ENCODE peak calls at places on chromosomes 12 and 14, in four cellular contexts. T is IMR-90, E is GM23338, O is astrocyte of the spinal cord. G is an unnamed sample.

GRCh38 chr12:129160282-129160681 is 307.0 kb downstream of the GLT1D1 start:
- DNase-seq in O (no peak), T (no peak), E (no peak), G (no peak)

GRCh38 chr14:36820901-36821300 is 159.2 kb downstream of the PAX9 start:
- DNase-seq in T (no peak), O (no peak), E (no peak), G (no peak)

GRCh38 chr12:63276537-63277365 is 125.8 kb upstream of the AVPR1A start:
- DNase-seq in E (peak), T (peak), O (peak), G (peak)

GRCh38 chr14:66443785-66444184 is 42.4 kb upstream of the CCDC196 start:
- DNase-seq in T (no peak), E (no peak), O (no peak), G (no peak)

GRCh38 chr14:82855912-82856381 is 1322.3 kb upstream of the SEL1L start:
- DNase-seq in E (peak), T (peak), O (peak), G (peak)

GRCh38 chr14:93343797-93344196 is 3.2 kb upstream of the COX8C start:
- DNase-seq in E (peak), T (no peak), O (no peak), G (no peak)

GRCh38 chr14:57182760-57183503 is 85.8 kb downstream of the EXOC5 start:
- DNase-seq in T (peak), O (no peak), E (peak), G (peak)

GRCh38 chr12:64528616-64529015 is 76.7 kb downstream of the TBK1 start:
- DNase-seq in T (peak), E (no peak), O (no peak), G (no peak)

GRCh38 chr12:27176765-27177164 is 67.3 kb upstream of the STK38L start:
- DNase-seq in O (peak), T (peak), E (no peak), G (peak)

GRCh38 chr12:12562016-12562483 is 613 bp downstream of the DUSP16 start:
- DNase-seq in E (peak), T (peak), O (no peak), G (peak)

GRCh38 chr12:51941011-51941561 is 10.4 kb upstream of the ACVR1B start:
- DNase-seq in O (peak), T (peak), E (peak), G (peak)

GRCh38 chr14:73237219-73237785 is at the start of gene PAPLN:
- DNase-seq in E (peak), T (no peak), O (no peak), G (peak)

GRCh38 chr12:109310247-109311125 is 1.4 kb upstream of the FOXN4 start:
- DNase-seq in O (no peak), T (no peak), E (peak), G (no peak)

GRCh38 chr12:2555487-2556082 is 239.2 kb upstream of the FKBP4 start:
- DNase-seq in E (peak), T (no peak), O (no peak), G (no peak)

GRCh38 chr12:90069711-90070110 is 361.1 kb upstream of the ATP2B1 start:
- DNase-seq in T (no peak), O (no peak), E (no peak), G (no peak)

GRCh38 chr12:54216580-54217308 is 28.0 kb upstream of the SMUG1 start:
- DNase-seq in E (peak), T (peak), O (peak), G (peak)

GRCh38 chr14:22630486-22630885 is 13.7 kb downstream of the OR6J1 start:
- DNase-seq in T (peak), O (peak), E (no peak), G (no peak)

GRCh38 chr12:33322519-33322918 is 117.1 kb downstream of the SYT10 start:
- DNase-seq in O (no peak), E (no peak), T (no peak), G (no peak)

GRCh38 chr14:78598046-78598652 is 428.0 kb downstream of the NRXN3 start:
- DNase-seq in T (peak), O (peak), E (peak), G (peak)

GRCh38 chr12:13764748-13765147 is 216.7 kb downstream of the GRIN2B start:
- DNase-seq in T (no peak), E (no peak), O (no peak), G (no peak)

GRCh38 chr12:93748672-93749403 is 71.7 kb downstream of the CRADD start:
- DNase-seq in E (no peak), T (no peak), O (no peak), G (no peak)

G was measured in amniotic epithelial cell.